ENCODE peak calls at places on chromosomes 13 and 19, in six cellular contexts. P, M, E, O, Y and Q are unnamed samples.
A peak's percentile ranks its signal among the peaks of the same experiment; 100 is the strongest.

GRCh38 chr13:75715598-75716523 is 79.7 kb downstream of the LMO7 start:
- DNase-seq in P (no peak), M (no peak), E (no peak), O (peak; percentile 56), Y (no peak), Q (no peak)

GRCh38 chr19:46447006-46447405 is 18.3 kb upstream of the PNMA8C start:
- DNase-seq in P (no peak), M (no peak), E (no peak), O (no peak), Y (no peak), Q (no peak)

GRCh38 chr19:49890349-49891311 is 6.1 kb downstream of the IL4I1 start:
- DNase-seq in P (no peak), M (no peak), E (peak; percentile 67), O (no peak), Y (no peak), Q (peak; percentile 76)

GRCh38 chr13:108342369-108343289 is 73.1 kb downstream of the TNFSF13B start:
- DNase-seq in P (no peak), M (peak; percentile 4), E (no peak), O (no peak), Y (peak; percentile 4), Q (no peak)

GRCh38 chr19:5070922-5071321 is 102.0 kb downstream of the KDM4B start:
- DNase-seq in P (no peak), M (no peak), E (no peak), O (no peak), Y (no peak), Q (no peak)

GRCh38 chr19:41706741-41707501 is 1.5 kb upstream of the CEACAM5 start:
- DNase-seq in P (no peak), M (peak; percentile 57), E (peak; percentile 87), O (no peak), Y (peak; percentile 43), Q (peak; percentile 49)

GRCh38 chr13:59038824-59039223 is 1124.9 kb downstream of the DIAPH3 start:
- DNase-seq in P (no peak), M (no peak), E (no peak), O (no peak), Y (no peak), Q (no peak)

GRCh38 chr13:74070065-74070464 is 64.1 kb downstream of the KLF12 start:
- DNase-seq in P (no peak), M (no peak), E (no peak), O (no peak), Y (no peak), Q (no peak)

GRCh38 chr13:58080806-58081205 is 449.3 kb downstream of the PCDH17 start:
- DNase-seq in P (no peak), M (peak; percentile 59), E (no peak), O (no peak), Y (no peak), Q (no peak)

DNA sequence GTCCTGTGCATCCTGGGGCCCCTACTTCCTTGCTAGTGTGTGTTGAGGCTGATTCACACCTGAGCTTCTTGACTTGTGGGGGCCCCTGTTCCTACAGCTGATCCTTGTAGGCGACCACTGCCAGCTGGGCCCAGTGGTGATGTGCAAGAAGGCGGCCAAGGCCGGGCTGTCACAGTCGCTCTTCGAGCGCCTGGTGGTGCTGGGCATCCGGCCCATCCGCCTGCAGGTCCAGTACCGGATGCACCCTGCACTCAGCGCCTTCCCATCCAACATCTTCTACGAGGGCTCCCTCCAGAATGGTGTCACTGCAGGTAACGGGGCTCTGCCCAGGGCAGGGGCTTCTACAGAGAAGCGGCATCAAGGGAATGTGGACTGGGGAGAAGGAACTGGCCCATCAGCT is 25.5 kb downstream of the UPF1 start:
- DNase-seq in P (no peak), M (no peak), E (no peak), O (no peak), Y (no peak), Q (no peak)
- H3K9me3 ChIP-seq in P (no peaks in the 10 kb centered on the region), M (no peaks in the 10 kb centered on the region), E (no peaks in the 10 kb centered on the region), O (no peaks in the 10 kb centered on the region), Y (no peaks in the 10 kb centered on the region), Q (no peaks in the 10 kb centered on the region)

GRCh38 chr13:29589234-29589633 is 6.3 kb downstream of the SLC7A1 start:
- DNase-seq in P (no peak), M (no peak), E (no peak), O (no peak), Y (no peak), Q (no peak)

GRCh38 chr13:29593605-29594297 is 1.7 kb downstream of the SLC7A1 start:
- DNase-seq in P (no peak), M (no peak), E (no peak), O (no peak), Y (no peak), Q (no peak)

GRCh38 chr13:29589967-29590366 is 5.5 kb downstream of the SLC7A1 start:
- DNase-seq in P (no peak), M (no peak), E (no peak), O (no peak), Y (no peak), Q (no peak)

GRCh38 chr13:29594310-29594709 is 1.2 kb downstream of the SLC7A1 start:
- DNase-seq in P (peak; percentile 38), M (peak; percentile 29), E (peak; percentile 60), O (no peak), Y (peak; percentile 41), Q (no peak)

GRCh38 chr13:29591310-29591709 is 4.2 kb downstream of the SLC7A1 start:
- DNase-seq in P (no peak), M (no peak), E (no peak), O (no peak), Y (no peak), Q (no peak)
- H3K9me3 ChIP-seq in P (no peaks in the 10 kb centered on the region), M (no peaks in the 10 kb centered on the region), E (no peaks in the 10 kb centered on the region), O (no peaks in the 10 kb centered on the region), Y (no peaks in the 10 kb centered on the region), Q (no peaks in the 10 kb centered on the region)

DNA sequence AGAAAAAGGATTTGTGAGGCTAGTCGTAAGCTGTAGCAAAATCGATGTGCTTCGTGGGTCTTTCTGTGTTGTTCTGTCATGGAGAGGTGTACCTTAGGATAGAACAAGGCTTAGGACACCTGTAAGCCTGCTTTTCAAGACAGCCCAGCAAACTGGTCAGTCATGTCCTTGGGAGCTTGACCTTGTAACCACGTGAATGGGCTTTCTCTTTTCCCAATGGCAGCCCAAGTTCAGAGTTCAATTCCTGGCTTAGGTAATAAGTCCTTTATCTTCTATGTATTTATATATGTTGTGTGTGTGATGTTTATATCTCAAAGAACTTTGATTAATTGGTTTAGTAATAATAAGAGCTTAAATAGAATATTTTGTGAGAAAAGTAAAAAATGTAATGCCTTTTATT is 112.9 kb downstream of the TNFRSF19 start:
- DNase-seq in P (no peak), M (no peak), E (no peak), O (no peak), Y (no peak), Q (no peak)
- H3K9me3 ChIP-seq in P (peaks cover 8% of the 10 kb centered on the region), M (no peaks in the 10 kb centered on the region), E (peaks cover 5% of the 10 kb centered on the region), O (no peaks in the 10 kb centered on the region), Y (no peaks in the 10 kb centered on the region), Q (peaks cover 4% of the 10 kb centered on the region)

GRCh38 chr19:16824658-16825311 is 4.4 kb upstream of the SIN3B start:
- DNase-seq in P (no peak), M (no peak), E (no peak), O (no peak), Y (no peak), Q (no peak)
- H3K9me3 ChIP-seq in P (no peaks in the 10 kb centered on the region), M (no peaks in the 10 kb centered on the region), E (no peaks in the 10 kb centered on the region), O (no peaks in the 10 kb centered on the region), Y (no peaks in the 10 kb centered on the region), Q (no peaks in the 10 kb centered on the region)

DNA sequence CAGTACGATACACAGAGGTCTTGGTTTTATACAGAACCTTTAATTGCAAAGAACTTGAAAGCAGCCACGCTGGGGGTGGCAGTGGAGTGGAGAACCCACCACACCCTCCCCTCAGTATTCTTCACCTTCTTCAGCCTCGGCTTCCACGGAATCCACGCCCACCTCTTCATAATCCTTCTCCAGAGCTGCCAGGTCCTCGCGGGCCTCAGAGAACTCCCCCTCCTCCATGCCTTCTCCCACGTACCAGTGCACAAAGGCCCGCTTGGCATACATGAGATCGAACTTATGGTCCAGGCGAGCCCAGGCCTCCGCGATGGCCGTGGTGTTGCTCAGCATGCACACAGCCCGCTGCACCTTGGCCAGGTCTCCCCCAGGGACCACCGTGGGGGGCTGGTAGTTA is 7.9 kb downstream of the TUBA3C start:
- DNase-seq in P (no peak), M (no peak), E (no peak), O (no peak), Y (no peak), Q (no peak)
- H3K9me3 ChIP-seq in P (no peaks in the 10 kb centered on the region), M (no peaks in the 10 kb centered on the region), E (no peaks in the 10 kb centered on the region), O (no peaks in the 10 kb centered on the region), Y (no peaks in the 10 kb centered on the region), Q (no peaks in the 10 kb centered on the region)

GRCh38 chr19:30626567-30626966 is 254.4 kb downstream of the ZNF536 start:
- DNase-seq in P (no peak), M (no peak), E (no peak), O (no peak), Y (no peak), Q (no peak)

GRCh38 chr19:30629086-30629485 is 256.9 kb downstream of the ZNF536 start:
- DNase-seq in P (no peak), M (no peak), E (no peak), O (no peak), Y (no peak), Q (no peak)

GRCh38 chr19:30622276-30622675 is 250.1 kb downstream of the ZNF536 start:
- DNase-seq in P (no peak), M (no peak), E (no peak), O (no peak), Y (no peak), Q (no peak)

GRCh38 chr19:30630289-30631034 is 258.3 kb downstream of the ZNF536 start:
- DNase-seq in P (no peak), M (no peak), E (no peak), O (no peak), Y (no peak), Q (no peak)

GRCh38 chr19:30625947-30626346 is 253.8 kb downstream of the ZNF536 start:
- DNase-seq in P (no peak), M (no peak), E (no peak), O (no peak), Y (no peak), Q (no peak)
- H3K9me3 ChIP-seq in P (no peaks in the 10 kb centered on the region), M (peaks cover 6% of the 10 kb centered on the region), E (no peaks in the 10 kb centered on the region), O (no peaks in the 10 kb centered on the region), Y (no peaks in the 10 kb centered on the region), Q (no peaks in the 10 kb centered on the region)

DNA sequence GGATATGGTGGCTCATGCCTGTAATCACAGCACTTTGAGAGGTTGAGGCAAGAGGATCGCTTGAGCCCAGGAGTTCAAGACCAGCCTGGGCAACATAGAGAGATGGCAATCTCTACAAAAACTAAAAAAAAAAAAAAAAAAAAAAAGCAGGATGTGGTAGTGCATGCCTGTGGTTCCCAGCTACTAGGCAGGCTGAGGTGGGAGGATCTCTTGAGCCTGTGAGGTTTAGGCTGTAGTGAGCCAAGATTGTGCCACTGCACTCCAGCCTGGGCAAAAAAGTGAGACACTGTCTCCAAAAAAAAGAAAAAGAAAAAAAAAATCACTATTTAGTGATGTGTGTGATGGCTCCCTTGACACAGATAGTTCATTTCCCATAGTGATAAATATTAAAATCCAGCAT is 365.0 kb upstream of the NBEA start:
- DNase-seq in P (no peak), M (no peak), E (no peak), O (no peak), Y (no peak), Q (no peak)
- H3K9me3 ChIP-seq in P (no peaks in the 10 kb centered on the region), M (no peaks in the 10 kb centered on the region), E (no peaks in the 10 kb centered on the region), O (no peaks in the 10 kb centered on the region), Y (no peaks in the 10 kb centered on the region), Q (no peaks in the 10 kb centered on the region)

DNA sequence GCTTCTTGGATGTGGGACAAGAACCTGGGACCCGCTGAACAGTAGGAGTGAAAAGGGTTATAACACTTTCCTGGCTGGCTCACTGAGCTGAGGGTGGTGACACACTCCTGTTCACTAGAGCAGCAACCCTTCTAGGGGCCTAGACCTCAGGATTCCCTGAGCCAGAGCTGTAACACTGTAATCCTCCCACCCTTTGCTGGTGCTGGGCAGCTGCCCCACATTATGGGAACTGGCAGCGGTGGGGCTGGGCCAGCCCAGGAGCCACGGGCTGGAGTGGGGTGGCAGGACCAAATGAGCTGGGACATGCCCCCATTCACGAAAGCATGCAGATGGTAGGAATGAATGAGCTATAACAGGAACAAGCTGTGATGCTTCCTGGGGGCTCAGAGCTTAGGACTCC is 110.6 kb downstream of the B3GLCT start:
- DNase-seq in P (no peak), M (no peak), E (no peak), O (no peak), Y (no peak), Q (no peak)
- H3K9me3 ChIP-seq in P (peaks cover 5% of the 10 kb centered on the region), M (peaks cover 7% of the 10 kb centered on the region), E (peaks cover 14% of the 10 kb centered on the region), O (no peaks in the 10 kb centered on the region), Y (no peaks in the 10 kb centered on the region), Q (peaks cover 3% of the 10 kb centered on the region)